ENCODE peak calls at places on chromosomes 16 and 17, in eight cellular contexts. C is esophagus squamous epithelium, T is ovary, Y is stomach, I is heart left ventricle, A is right lobe of liver, U is A549, M is spleen. X is an unnamed sample.

GRCh38 chr17:49566668-49567071 is 9.0 kb upstream of the NXPH3 start:
- DNase-seq in C (no peak), T (peak; percentile 39), Y (no peak), I (no peak), A (no peak), U (no peak), M (peak; percentile 16), X (no peak)

GRCh38 chr17:57541472-57542394 is 203.4 kb downstream of the CCDC182 start:
- DNase-seq in C (no peak), T (no peak), Y (no peak), I (peak; percentile 77), A (no peak), U (peak; percentile 85), M (no peak), X (peak; percentile 95)

GRCh38 chr16:35733278-35733965 is 2274.0 kb downstream of the TP53TG3F start:
- DNase-seq in C (no peak), T (no peak), Y (no peak), I (no peak), A (no peak), U (no peak), M (no peak), X (no peak)

GRCh38 chr17:55420067-55420775 is 1.4 kb downstream of the MMD start:
- DNase-seq in C (no peak), T (no peak), Y (peak; percentile 26), I (no peak), A (no peak), U (no peak), M (no peak), X (peak; percentile 23)

GRCh38 chr16:25413962-25414361 is 156.3 kb upstream of the ZKSCAN2 start:
- DNase-seq in C (no peak), T (no peak), Y (no peak), I (no peak), A (no peak), U (no peak), M (no peak), X (no peak)

GRCh38 chr17:978110-979093 is 1.2 kb downstream of the NXN start:
- DNase-seq in C (no peak), T (no peak), Y (peak; percentile 32), I (peak; percentile 37), A (peak; percentile 63), U (no peak), M (peak; percentile 80), X (peak; percentile 23)

GRCh38 chr16:55444754-55445485 is 34.1 kb upstream of the MMP2 start:
- DNase-seq in C (no peak), T (no peak), Y (no peak), I (peak; percentile 63), A (peak; percentile 67), U (no peak), M (no peak), X (peak; percentile 55)

GRCh38 chr17:54900457-54901229 is at the start of gene TOM1L1:
- DNase-seq in C (no peak), T (peak; percentile 48), Y (peak; percentile 90), I (peak; percentile 45), A (peak; percentile 94), U (peak; percentile 85), M (no peak), X (peak; percentile 82)

GRCh38 chr16:87496101-87496801 is 3.4 kb upstream of the ZCCHC14 start:
- DNase-seq in C (no peak), T (no peak), Y (no peak), I (no peak), A (no peak), U (no peak), M (no peak), X (no peak)

GRCh38 chr16:12927591-12927990 is 26.2 kb downstream of the SHISA9 start:
- DNase-seq in C (no peak), T (no peak), Y (no peak), I (no peak), A (no peak), U (no peak), M (no peak), X (no peak)

GRCh38 chr17:40547079-40547784 is 18.0 kb downstream of the CCR7 start:
- DNase-seq in C (no peak), T (no peak), Y (peak; percentile 19), I (no peak), A (peak; percentile 55), U (no peak), M (peak; percentile 89), X (no peak)

GRCh38 chr17:17403899-17404576 is 72.8 kb upstream of the MED9 start:
- DNase-seq in C (no peak), T (no peak), Y (no peak), I (no peak), A (no peak), U (no peak), M (peak; percentile 93), X (no peak)

GRCh38 chr16:66979011-66979717 is 9.2 kb upstream of the CES4A start:
- DNase-seq in C (no peak), T (no peak), Y (no peak), I (peak; percentile 40), A (no peak), U (no peak), M (peak; percentile 84), X (peak; percentile 47)

GRCh38 chr17:30954046-30954805 is 16.6 kb upstream of the RNF135 start:
- DNase-seq in C (no peak), T (no peak), Y (no peak), I (peak; percentile 26), A (no peak), U (no peak), M (no peak), X (peak; percentile 41)

GRCh38 chr16:58299757-58300349 is 5.0 kb upstream of the PRSS54 start:
- DNase-seq in C (no peak), T (no peak), Y (peak; percentile 32), I (no peak), A (no peak), U (peak; percentile 12), M (no peak), X (peak; percentile 41)

GRCh38 chr16:30065943-30066881 is 652 bp downstream of the ALDOA start:
- DNase-seq in C (no peak), T (peak; percentile 45), Y (no peak), I (no peak), A (peak; percentile 59), U (peak; percentile 43), M (no peak), X (peak; percentile 62)

GRCh38 chr17:17757944-17758343 is 76.7 kb downstream of the RAI1 start:
- DNase-seq in C (no peak), T (no peak), Y (no peak), I (no peak), A (no peak), U (no peak), M (no peak), X (no peak)

GRCh38 chr17:17819561-17819995 is 17.2 kb downstream of the SREBF1 start:
- DNase-seq in C (no peak), T (no peak), Y (peak; percentile 81), I (no peak), A (peak; percentile 87), U (peak; percentile 89), M (peak; percentile 89), X (peak; percentile 98)

GRCh38 chr16:53541326-53541725 is 38.3 kb upstream of the AKTIP start:
- DNase-seq in C (no peak), T (no peak), Y (no peak), I (no peak), A (no peak), U (no peak), M (no peak), X (no peak)
- TF ChIP-seq POLR2A in C (no peak), T (no peak), Y (no peak), I (no peak), A (no peak), U (no peak), M (no peak), X (no peak)

DNA sequence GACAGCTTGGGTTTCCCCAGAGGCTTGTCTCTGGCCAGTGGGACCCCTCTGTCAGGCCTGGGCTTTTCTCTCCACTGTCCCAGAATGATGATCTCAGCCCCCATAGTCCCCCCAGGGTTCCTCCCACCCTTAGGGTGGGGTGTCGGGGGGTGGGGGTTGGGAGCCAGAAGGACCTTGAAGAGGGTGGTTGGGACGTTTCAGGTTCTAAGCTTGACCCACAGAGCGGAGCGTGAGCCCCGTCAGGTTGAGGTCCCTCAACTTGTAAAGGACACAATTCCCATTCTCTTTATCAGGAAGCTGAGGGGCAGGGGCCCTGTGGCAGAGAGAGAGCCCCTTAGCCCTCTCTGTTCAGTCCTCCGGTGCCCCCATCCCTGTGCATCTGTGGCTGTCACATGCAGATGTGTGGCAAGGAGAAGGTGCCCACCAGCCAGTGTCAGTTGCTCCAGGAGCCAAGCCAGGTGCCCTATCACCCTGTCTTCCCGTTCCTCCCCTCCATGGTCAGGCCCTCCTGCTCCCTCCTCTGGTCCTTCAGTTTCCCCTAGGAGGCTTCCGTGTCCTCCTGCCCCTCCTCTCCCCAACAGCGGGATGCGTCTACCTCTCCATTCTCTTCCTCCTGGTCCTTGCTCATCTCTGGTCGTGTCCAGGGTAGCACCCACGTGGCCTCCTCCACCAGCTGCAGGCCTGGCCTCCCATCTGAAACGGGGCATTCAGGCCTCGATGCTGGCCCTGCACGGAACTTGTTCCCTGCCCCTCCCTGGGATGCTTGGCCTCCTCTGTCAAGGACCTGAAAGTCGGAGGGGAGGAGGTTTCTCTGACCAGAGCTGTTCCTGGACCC is 1.5 kb upstream of the NTN3 start:
- DNase-seq in C (no peak), T (no peak), Y (no peak), I (no peak), A (no peak), U (no peak), M (no peak), X (no peak)
- H3K4me3 ChIP-seq in C (no peak overlapping the region), T (no peak overlapping the region), Y (no peak overlapping the region), I (no peak overlapping the region), A (no peak overlapping the region), U (no peak overlapping the region), M (no peak overlapping the region), X (no peak overlapping the region)

DNA sequence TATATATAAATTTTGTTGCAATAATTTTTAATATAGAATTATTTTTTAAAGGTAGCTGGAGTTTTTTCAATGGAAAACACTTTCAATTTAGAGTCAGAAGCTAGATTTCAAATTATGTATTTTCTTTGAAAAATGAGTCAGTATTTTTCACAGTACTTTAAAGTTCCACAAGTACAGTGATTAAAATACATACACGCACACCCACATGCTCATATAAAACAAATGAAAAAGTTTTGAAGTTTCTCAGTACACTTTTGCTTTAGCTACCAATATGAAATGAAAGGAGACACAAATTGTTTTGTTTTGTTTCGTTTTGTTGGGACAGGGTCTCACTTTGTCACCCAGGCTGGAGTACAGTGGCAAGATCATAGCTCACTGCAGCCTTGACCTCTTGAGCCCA is 98.6 kb downstream of the CYB561 start:
- DNase-seq in C (no peak), T (no peak), Y (no peak), I (no peak), A (no peak), U (no peak), M (no peak), X (no peak)
- TF ChIP-seq CTCF in C (no peak), T (no peak), Y (no peak), I (no peak), A (no peak), U (no peak), M (no peak), X (no peak)

DNA sequence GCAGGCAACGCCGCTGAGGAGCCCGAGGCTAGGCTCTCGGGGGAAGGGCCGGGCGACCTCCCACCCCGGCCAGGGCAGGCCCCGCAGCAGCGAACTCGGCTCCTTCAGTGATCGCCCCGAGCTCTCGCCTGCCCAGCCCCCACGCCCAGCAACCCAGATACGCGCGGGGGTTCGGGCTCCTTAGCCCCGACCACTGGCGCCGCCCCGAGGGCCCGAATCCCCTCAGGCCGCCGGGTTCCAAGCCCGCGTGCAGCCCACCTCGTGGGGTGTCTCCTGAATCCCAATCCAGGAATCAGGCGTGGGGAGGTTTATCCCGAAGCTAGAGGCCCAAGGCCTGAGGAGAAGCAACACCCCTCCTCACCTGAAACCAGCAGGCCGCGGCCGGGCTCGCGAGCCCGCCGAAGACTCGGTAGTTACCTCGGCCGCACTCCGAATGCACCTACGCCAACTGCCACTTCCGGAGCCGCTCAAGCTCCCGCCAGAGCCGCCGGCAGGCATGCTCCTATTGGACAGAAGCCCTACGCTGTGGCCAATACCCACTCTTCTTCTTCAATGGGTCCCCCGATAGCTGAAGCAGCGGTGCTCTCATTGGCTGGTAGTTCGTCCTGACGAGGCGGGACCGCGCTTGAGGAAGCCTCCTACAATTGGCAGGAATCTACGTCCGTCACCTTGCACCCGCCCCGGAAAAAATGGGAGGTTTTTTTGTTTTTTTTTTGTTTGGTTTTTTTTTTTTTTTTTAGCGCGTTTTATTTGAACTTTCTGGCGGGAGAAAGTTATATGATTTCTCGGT is at the start of gene RFWD3:
- DNase-seq in C (peak; percentile 93), T (peak; percentile 96), Y (peak; percentile 98), I (peak; percentile 98), A (peak; percentile 98), U (peak; percentile 99), M (peak; percentile 97), X (peak; percentile 99)
- TF ChIP-seq POLR2A in C (peak; percentile 61), T (no peak), Y (no peak), I (no peak), A (peak; percentile 61), U (peak; percentile 85), M (no peak), X (peak; percentile 42)

X was measured in adrenal gland.